ENCODE peak calls at places on chromosomes 1 and 21, in six cellular contexts. L is HepG2, C is SK-N-SH, H is K562, W is HCT116, Q is GM12878. G is an unnamed sample.

GRCh38 chr1:184002071-184002470 is 35.5 kb downstream of the COLGALT2 start:
- DNase-seq in H (no peak), L (peak; percentile 92), C (no peak), W (peak; percentile 77), Q (no peak), G (no peak)

GRCh38 chr1:213095467-213095866 is 44.4 kb downstream of the RPS6KC1 start:
- DNase-seq in Q (no peak), H (no peak), C (no peak), L (no peak), W (no peak), G (no peak)

GRCh38 chr1:188888387-188888786 is 1589.3 kb downstream of the BRINP3 start:
- DNase-seq in W (no peak), H (no peak), L (no peak), Q (no peak), C (no peak), G (no peak)

GRCh38 chr1:189859385-189859977 is 618.2 kb downstream of the BRINP3 start:
- DNase-seq in C (peak; percentile 3), L (peak; percentile 17), W (peak; percentile 3), Q (no peak), H (peak; percentile 50), G (peak; percentile 22)

GRCh38 chr1:226185153-226186036 is 1.1 kb downstream of the ACBD3 start:
- DNase-seq in L (no peak), W (no peak), C (no peak), H (no peak), Q (no peak), G (no peak)

GRCh38 chr1:228989992-228990827 is 254.9 kb downstream of the RHOU start:
- DNase-seq in H (no peak), L (peak; percentile 56), C (peak; percentile 46), Q (no peak), W (no peak), G (no peak)

GRCh38 chr1:203147376-203147775 is 19.9 kb downstream of the ADORA1 start:
- DNase-seq in H (no peak), Q (no peak), W (no peak), L (no peak), C (no peak), G (no peak)

GRCh38 chr1:83077411-83077810 is 921.5 kb downstream of the TTLL7 start:
- DNase-seq in Q (no peak), H (no peak), L (no peak), C (no peak), W (no peak), G (no peak)

GRCh38 chr1:154925335-154926170 is 11.0 kb downstream of the PMVK start:
- DNase-seq in C (no peak), Q (no peak), W (no peak), H (no peak), L (no peak), G (no peak)

GRCh38 chr1:183933528-183934179 is 103.9 kb downstream of the COLGALT2 start:
- DNase-seq in Q (no peak), W (no peak), H (no peak), L (no peak), C (no peak), G (no peak)

GRCh38 chr1:65527211-65527610 is 106.7 kb downstream of the LEPR start:
- DNase-seq in C (peak; percentile 70), L (no peak), H (no peak), W (no peak), Q (no peak), G (no peak)

GRCh38 chr1:32920833-32921232 is 19.6 kb upstream of the TMEM54 start:
- DNase-seq in W (no peak), L (no peak), H (no peak), Q (no peak), C (no peak), G (no peak)

GRCh38 chr1:65065535-65066378 is 82.2 kb upstream of the AK4 start:
- DNase-seq in C (peak; percentile 63), H (peak; percentile 44), L (no peak), Q (no peak), W (no peak), G (no peak)

GRCh38 chr1:86503477-86504129 is 34.9 kb downstream of the CLCA1 start:
- DNase-seq in W (no peak), C (no peak), L (no peak), H (no peak), Q (no peak), G (no peak)

GRCh38 chr1:1778827-1779675 is 781 bp upstream of the NADK start:
- DNase-seq in L (peak; percentile 60), H (peak; percentile 91), C (no peak), W (peak; percentile 48), Q (peak; percentile 81), G (no peak)

GRCh38 chr1:44151808-44152207 is 10.4 kb upstream of the KLF18 start:
- DNase-seq in L (no peak), C (no peak), H (no peak), Q (no peak), W (no peak), G (no peak)

GRCh38 chr1:59295603-59296002 is 1.3 kb upstream of the FGGY start:
- DNase-seq in L (no peak), H (no peak), C (no peak), Q (no peak), W (no peak), G (no peak)

GRCh38 chr1:153597206-153597605 is 15.7 kb downstream of the S100A16 start:
- DNase-seq in L (peak; percentile 42), Q (peak; percentile 15), W (no peak), C (no peak), H (no peak), G (no peak)

GRCh38 chr21:15968911-15969310 is 239.1 kb downstream of the USP25 start:
- DNase-seq in L (no peak), W (no peak), C (no peak), H (no peak), Q (no peak), G (no peak)

GRCh38 chr1:98323906-98324358 is 337.6 kb upstream of the SNX7 start:
- DNase-seq in H (no peak), C (no peak), W (peak; percentile 87), L (no peak), Q (no peak), G (peak; percentile 57)

GRCh38 chr1:170836146-170836545 is 99.2 kb upstream of the MROH9 start:
- DNase-seq in Q (no peak), H (no peak), C (no peak), L (no peak), W (no peak), G (no peak)

GRCh38 chr1:167594827-167595226 is 35.2 kb upstream of the RCSD1 start:
- DNase-seq in H (no peak), Q (no peak), C (no peak), W (no peak), L (no peak), G (no peak)

GRCh38 chr1:216057080-216057479 is 366.2 kb downstream of the USH2A start:
- DNase-seq in Q (no peak), H (no peak), W (no peak), L (no peak), C (no peak), G (no peak)

GRCh38 chr1:119141020-119141424 is 569 bp upstream of the WARS2 start:
- DNase-seq in H (no peak), C (no peak), W (no peak), L (peak; percentile 29), Q (peak; percentile 7), G (no peak)

GRCh38 chr1:79543435-79543834 is 536.9 kb upstream of the ADGRL4 start:
- DNase-seq in W (no peak), Q (no peak), L (no peak), H (no peak), C (no peak), G (no peak)

GRCh38 chr1:79539001-79539400 is 532.5 kb upstream of the ADGRL4 start:
- DNase-seq in W (no peak), H (no peak), Q (no peak), L (no peak), C (no peak), G (no peak)
- TF ChIP-seq SIN3A in W (no peak), H (no peak), Q (no peak), L (no peak), C (no peak), G (no peak)

DNA sequence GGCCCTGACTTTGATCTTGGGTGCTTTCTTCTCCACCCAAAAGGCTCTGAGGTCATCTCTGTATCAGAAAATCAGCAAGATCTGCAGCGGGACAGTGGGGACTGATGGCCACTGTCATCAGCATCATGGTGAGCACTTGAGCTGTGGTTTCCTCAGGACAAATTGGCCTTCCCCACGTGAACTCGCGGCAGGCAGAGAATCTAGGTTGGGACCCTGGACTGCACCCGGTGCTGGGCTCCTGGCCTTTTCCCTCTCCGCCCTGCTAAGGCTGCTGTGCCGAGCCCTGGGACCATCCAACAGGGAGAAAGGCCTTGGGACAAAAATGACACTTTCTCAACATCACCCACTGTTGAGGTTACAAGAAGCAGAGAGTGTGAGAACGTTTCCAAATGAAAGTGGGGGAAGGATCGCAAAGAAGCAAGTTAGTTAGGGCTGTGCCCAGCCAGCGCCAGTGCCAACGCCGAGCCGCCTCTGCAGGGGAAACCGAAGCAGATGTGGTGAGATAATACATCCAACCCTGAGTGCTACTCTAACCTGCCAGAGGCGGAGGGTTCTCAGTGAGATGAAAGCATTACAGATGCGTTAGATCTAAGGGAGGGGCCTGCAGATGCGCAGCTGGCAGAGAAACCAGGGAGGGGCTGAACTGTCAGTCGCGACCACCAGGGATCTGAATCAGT is 9.1 kb upstream of the UMODL1 start:
- DNase-seq in C (no peak), Q (no peak), L (no peak), H (no peak), W (no peak), G (no peak)
- TF ChIP-seq REST in C (no peak), Q (no peak), L (no peak), H (no peak), W (no peak), G (no peak)

DNA sequence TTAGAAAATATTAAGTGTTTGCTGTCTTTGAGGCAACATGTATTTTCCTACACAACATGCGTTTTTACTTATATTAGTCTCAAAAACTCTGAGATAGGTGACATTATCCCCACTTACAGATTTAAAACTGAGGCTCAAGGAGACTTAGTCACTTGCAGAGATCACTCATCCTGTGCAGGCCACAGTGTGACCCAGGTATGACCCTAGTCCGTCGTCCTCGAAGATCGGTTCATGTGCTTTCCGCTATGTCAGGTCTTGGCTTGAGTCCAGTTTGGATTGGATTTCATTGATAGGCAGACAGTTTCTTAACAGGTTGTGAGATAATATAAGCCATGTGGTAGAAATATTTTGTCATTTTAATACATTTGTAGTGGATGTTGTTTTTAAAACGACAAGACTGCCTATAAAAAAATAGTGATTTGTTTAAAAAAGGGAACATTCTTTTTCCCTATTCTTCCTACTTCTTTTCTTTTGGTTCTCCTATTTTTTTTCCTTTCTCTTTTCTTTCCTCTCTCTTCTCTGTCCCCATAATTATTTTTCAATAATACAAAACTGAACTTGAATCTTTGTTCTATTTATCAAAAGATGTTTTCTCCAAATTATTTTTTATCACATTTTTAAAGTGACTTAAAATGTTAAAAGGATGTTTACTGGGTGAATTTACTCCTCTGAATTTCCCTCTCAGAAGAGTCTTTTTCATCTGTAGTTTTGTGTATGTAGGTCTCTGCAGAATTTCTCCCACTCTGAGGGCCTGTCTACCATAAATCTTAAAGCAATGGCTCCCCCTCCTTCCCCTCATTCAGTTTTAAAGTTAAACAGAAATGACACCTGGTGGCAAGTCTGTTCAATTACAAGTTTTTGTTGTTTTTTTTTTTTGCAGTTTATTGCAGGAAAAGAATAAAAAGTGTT is 81.8 kb downstream of the PHTF1 start:
- DNase-seq in L (peak; percentile 35), Q (no peak), H (peak; percentile 80), C (peak; percentile 74), W (peak; percentile 44), G (peak; percentile 47)
- TF ChIP-seq SIN3A in L (no peak), Q (no peak), H (no peak), C (no peak), W (no peak), G (no peak)

DNA sequence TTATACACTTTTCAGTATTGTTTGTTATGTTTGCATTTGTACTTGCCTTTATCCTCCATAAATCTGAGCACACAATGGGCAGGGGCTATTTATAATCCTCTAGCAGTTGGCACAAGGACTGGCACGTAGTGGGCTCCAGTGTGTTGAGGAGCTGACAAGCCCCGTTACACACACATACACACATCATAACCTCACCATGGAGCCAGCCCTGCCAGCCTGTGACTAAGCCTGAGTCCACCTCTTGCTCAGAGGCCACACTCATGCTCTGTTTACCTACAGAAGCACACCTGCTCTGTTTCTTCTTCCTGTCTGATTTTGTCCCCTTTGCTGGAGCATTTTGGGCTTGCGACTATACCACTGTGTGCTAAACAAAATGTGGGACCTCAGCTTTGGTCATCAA is 64.5 kb upstream of the SPATA6 start:
- DNase-seq in L (no peak), C (no peak), Q (no peak), W (no peak), H (no peak), G (no peak)
- TF ChIP-seq REST in L (no peak), C (no peak), Q (no peak), W (no peak), H (no peak), G (no peak)